ENCODE peak calls at places on chromosomes 5 and 9, in ten cellular contexts. Y, V, F, D, E, R, S, U, J and O are unnamed samples.

GRCh38 chr9:129500166-129500862 is 120.6 kb downstream of the C9orf50 start:
- DNase-seq in Y (peak), V (no peak), F (no peak), D (no peak), E (no peak), R (no peak), S (no peak), U (no peak), J (no peak), O (peak)

GRCh38 chr5:1767524-1768282 is 31.9 kb downstream of the MRPL36 start:
- DNase-seq in Y (peak), V (no peak), F (no peak), D (no peak), E (no peak), R (no peak), S (no peak), U (no peak), J (no peak), O (no peak)

GRCh38 chr9:16689352-16689938 is 181.0 kb downstream of the BNC2 start:
- DNase-seq in Y (peak), V (peak), F (no peak), D (no peak), E (no peak), R (no peak), S (no peak), U (no peak), J (no peak), O (peak)

GRCh38 chr9:91949946-91950664 is at the start of gene ROR2:
- DNase-seq in Y (peak), V (no peak), F (peak), D (peak), E (peak), R (peak), S (peak), U (peak), J (peak), O (peak)

GRCh38 chr9:127520941-127521918 is 69.9 kb downstream of the LRSAM1 start:
- DNase-seq in Y (peak), V (peak), F (no peak), D (no peak), E (no peak), R (no peak), S (peak), U (no peak), J (no peak), O (peak)

GRCh38 chr9:37283730-37284235 is 138.7 kb upstream of the GRHPR start:
- DNase-seq in Y (no peak), V (no peak), F (no peak), D (peak), E (no peak), R (peak), S (no peak), U (no peak), J (no peak), O (no peak)

GRCh38 chr9:89351584-89351983 is 33.3 kb downstream of the SECISBP2 start:
- DNase-seq in Y (no peak), V (no peak), F (no peak), D (no peak), E (no peak), R (no peak), S (no peak), U (no peak), J (no peak), O (no peak)

GRCh38 chr5:109920736-109921135 is 231.0 kb downstream of the MAN2A1 start:
- DNase-seq in Y (no peak), V (no peak), F (no peak), D (no peak), E (no peak), R (no peak), S (no peak), U (no peak), J (no peak), O (no peak)

GRCh38 chr9:129552064-129552463 is 68.8 kb downstream of the C9orf50 start:
- DNase-seq in Y (no peak), V (no peak), F (no peak), D (no peak), E (no peak), R (no peak), S (no peak), U (no peak), J (no peak), O (no peak)

GRCh38 chr9:79023134-79023577 is 548.6 kb upstream of the TLE4 start:
- DNase-seq in Y (no peak), V (peak), F (no peak), D (no peak), E (no peak), R (no peak), S (no peak), U (no peak), J (no peak), O (no peak)

GRCh38 chr9:111405701-111406100 is 75.7 kb upstream of the OR2K2 start:
- DNase-seq in Y (no peak), V (no peak), F (no peak), D (no peak), E (no peak), R (no peak), S (no peak), U (no peak), J (no peak), O (no peak)

GRCh38 chr5:78271766-78272165 is 22.7 kb downstream of the AP3B1 start:
- DNase-seq in Y (no peak), V (no peak), F (no peak), D (no peak), E (no peak), R (no peak), S (no peak), U (no peak), J (no peak), O (no peak)

GRCh38 chr5:111245654-111246053 is 21.5 kb downstream of the CAMK4 start:
- DNase-seq in Y (no peak), V (no peak), F (no peak), D (no peak), E (no peak), R (no peak), S (no peak), U (no peak), J (no peak), O (no peak)

GRCh38 chr9:73741316-73741715 is 589.7 kb downstream of the ANXA1 start:
- DNase-seq in Y (no peak), V (no peak), F (no peak), D (no peak), E (no peak), R (no peak), S (no peak), U (no peak), J (no peak), O (no peak)

GRCh38 chr9:113577525-113578261 is 114.2 kb downstream of the RGS3 start:
- DNase-seq in Y (peak), V (no peak), F (no peak), D (no peak), E (no peak), R (no peak), S (no peak), U (no peak), J (no peak), O (peak)